ENCODE peak calls at places on chromosomes 13 and 19, in six cellular contexts. One of them, this sample, is unnamed.

GRCh38 chr13:41458187-41458938 is 1.0 kb downstream of the RGCC start:
- DNase-seq in cardiac fibroblast: no peak
- DNase-seq in activated gamma-delta T cell treated with Interleukin-2 at 50 U/mL for 16 hours: peak
- DNase-seq in C1 segment of cervical spinal cord: no peak
- DNase-seq in ELR: peak
- DNase-seq in right cardiac atrium: peak
- DNase-seq in this sample: no peak

GRCh38 chr19:8158411-8159074 is 9.2 kb upstream of the FBN3 start:
- DNase-seq in ELR: peak
- DNase-seq in right cardiac atrium: no peak
- DNase-seq in C1 segment of cervical spinal cord: no peak
- DNase-seq in cardiac fibroblast: peak
- DNase-seq in activated gamma-delta T cell treated with Interleukin-2 at 50 U/mL for 16 hours: peak
- DNase-seq in this sample: no peak

GRCh38 chr13:38103851-38104250 is 234.3 kb upstream of the TRPC4 start:
- DNase-seq in cardiac fibroblast: no peak
- DNase-seq in right cardiac atrium: peak
- DNase-seq in ELR: no peak
- DNase-seq in activated gamma-delta T cell treated with Interleukin-2 at 50 U/mL for 16 hours: no peak
- DNase-seq in C1 segment of cervical spinal cord: no peak
- DNase-seq in this sample: no peak

GRCh38 chr19:12527034-12527836 is 24.0 kb downstream of the ZNF564 start:
- DNase-seq in right cardiac atrium: no peak
- DNase-seq in activated gamma-delta T cell treated with Interleukin-2 at 50 U/mL for 16 hours: no peak
- DNase-seq in cardiac fibroblast: peak
- DNase-seq in C1 segment of cervical spinal cord: no peak
- DNase-seq in ELR: peak
- DNase-seq in this sample: no peak

GRCh38 chr19:1252818-1253513 is 4.6 kb downstream of the MIDN start:
- DNase-seq in activated gamma-delta T cell treated with Interleukin-2 at 50 U/mL for 16 hours: peak
- DNase-seq in C1 segment of cervical spinal cord: peak
- DNase-seq in right cardiac atrium: peak
- DNase-seq in ELR: peak
- DNase-seq in cardiac fibroblast: peak
- DNase-seq in this sample: no peak

GRCh38 chr19:2795827-2796658 is 10.7 kb downstream of the THOP1 start:
- DNase-seq in activated gamma-delta T cell treated with Interleukin-2 at 50 U/mL for 16 hours: no peak
- DNase-seq in right cardiac atrium: no peak
- DNase-seq in cardiac fibroblast: no peak
- DNase-seq in ELR: no peak
- DNase-seq in C1 segment of cervical spinal cord: no peak
- DNase-seq in this sample: no peak

GRCh38 chr13:48531416-48532145 is 1.3 kb downstream of the RCBTB2 start:
- DNase-seq in cardiac fibroblast: no peak
- DNase-seq in ELR: no peak
- DNase-seq in activated gamma-delta T cell treated with Interleukin-2 at 50 U/mL for 16 hours: peak
- DNase-seq in right cardiac atrium: no peak
- DNase-seq in C1 segment of cervical spinal cord: no peak
- DNase-seq in this sample: no peak

GRCh38 chr19:57888494-57889231 is at the start of gene ZNF814:
- DNase-seq in ELR: peak
- DNase-seq in activated gamma-delta T cell treated with Interleukin-2 at 50 U/mL for 16 hours: peak
- DNase-seq in cardiac fibroblast: peak
- DNase-seq in C1 segment of cervical spinal cord: peak
- DNase-seq in right cardiac atrium: peak
- DNase-seq in this sample: peak

GRCh38 chr19:58385313-58386165 is 1.5 kb upstream of the RPS5 start:
- DNase-seq in ELR: no peak
- DNase-seq in C1 segment of cervical spinal cord: no peak
- DNase-seq in right cardiac atrium: peak
- DNase-seq in activated gamma-delta T cell treated with Interleukin-2 at 50 U/mL for 16 hours: no peak
- DNase-seq in cardiac fibroblast: no peak
- DNase-seq in this sample: no peak

GRCh38 chr19:18373892-18374629 is 11.9 kb upstream of the GDF15 start:
- DNase-seq in right cardiac atrium: peak
- DNase-seq in ELR: peak
- DNase-seq in cardiac fibroblast: peak
- DNase-seq in activated gamma-delta T cell treated with Interleukin-2 at 50 U/mL for 16 hours: peak
- DNase-seq in C1 segment of cervical spinal cord: peak
- DNase-seq in this sample: no peak

GRCh38 chr13:51942189-51942588 is 69.1 kb downstream of the ATP7B start:
- DNase-seq in activated gamma-delta T cell treated with Interleukin-2 at 50 U/mL for 16 hours: no peak
- DNase-seq in right cardiac atrium: no peak
- DNase-seq in ELR: no peak
- DNase-seq in C1 segment of cervical spinal cord: no peak
- DNase-seq in cardiac fibroblast: no peak
- DNase-seq in this sample: no peak

GRCh38 chr13:106522112-106522511 is 13.3 kb downstream of the EFNB2 start:
- DNase-seq in cardiac fibroblast: no peak
- DNase-seq in activated gamma-delta T cell treated with Interleukin-2 at 50 U/mL for 16 hours: no peak
- DNase-seq in ELR: no peak
- DNase-seq in right cardiac atrium: no peak
- DNase-seq in C1 segment of cervical spinal cord: no peak
- DNase-seq in this sample: no peak

GRCh38 chr13:23960566-23961156 is 63.4 kb upstream of the C1QTNF9B start:
- DNase-seq in ELR: peak
- DNase-seq in activated gamma-delta T cell treated with Interleukin-2 at 50 U/mL for 16 hours: no peak
- DNase-seq in cardiac fibroblast: peak
- DNase-seq in C1 segment of cervical spinal cord: no peak
- DNase-seq in right cardiac atrium: no peak
- DNase-seq in this sample: no peak

GRCh38 chr13:44132710-44133109 is 240.9 kb upstream of the SERP2 start:
- DNase-seq in right cardiac atrium: peak
- DNase-seq in C1 segment of cervical spinal cord: no peak
- DNase-seq in ELR: peak
- DNase-seq in activated gamma-delta T cell treated with Interleukin-2 at 50 U/mL for 16 hours: no peak
- DNase-seq in cardiac fibroblast: peak
- DNase-seq in this sample: no peak

GRCh38 chr19:40717880-40718773 is 1.2 kb downstream of the ITPKC start:
- DNase-seq in cardiac fibroblast: peak
- DNase-seq in right cardiac atrium: peak
- DNase-seq in ELR: peak
- DNase-seq in activated gamma-delta T cell treated with Interleukin-2 at 50 U/mL for 16 hours: no peak
- DNase-seq in C1 segment of cervical spinal cord: no peak
- DNase-seq in this sample: no peak

GRCh38 chr19:6765738-6766356 is 1.4 kb downstream of the SH2D3A start:
- DNase-seq in right cardiac atrium: no peak
- DNase-seq in ELR: peak
- DNase-seq in cardiac fibroblast: no peak
- DNase-seq in activated gamma-delta T cell treated with Interleukin-2 at 50 U/mL for 16 hours: no peak
- DNase-seq in C1 segment of cervical spinal cord: no peak
- DNase-seq in this sample: no peak

GRCh38 chr19:12983561-12984142 is 11.6 kb upstream of the NFIX start:
- DNase-seq in ELR: peak
- DNase-seq in C1 segment of cervical spinal cord: no peak
- DNase-seq in right cardiac atrium: peak
- DNase-seq in cardiac fibroblast: peak
- DNase-seq in activated gamma-delta T cell treated with Interleukin-2 at 50 U/mL for 16 hours: peak
- DNase-seq in this sample: peak

GRCh38 chr19:20238025-20238623 is 71.1 kb downstream of the ZNF486 start:
- DNase-seq in ELR: peak
- DNase-seq in right cardiac atrium: peak
- DNase-seq in activated gamma-delta T cell treated with Interleukin-2 at 50 U/mL for 16 hours: peak
- DNase-seq in cardiac fibroblast: peak
- DNase-seq in C1 segment of cervical spinal cord: peak
- DNase-seq in this sample: peak

GRCh38 chr19:34347561-34348165 is 17.3 kb upstream of the GPI start:
- DNase-seq in cardiac fibroblast: no peak
- DNase-seq in activated gamma-delta T cell treated with Interleukin-2 at 50 U/mL for 16 hours: no peak
- DNase-seq in ELR: no peak
- DNase-seq in right cardiac atrium: no peak
- DNase-seq in C1 segment of cervical spinal cord: no peak
- DNase-seq in this sample: no peak

GRCh38 chr13:106274551-106275208 is 260.8 kb downstream of the EFNB2 start:
- DNase-seq in right cardiac atrium: no peak
- DNase-seq in C1 segment of cervical spinal cord: no peak
- DNase-seq in cardiac fibroblast: no peak
- DNase-seq in activated gamma-delta T cell treated with Interleukin-2 at 50 U/mL for 16 hours: no peak
- DNase-seq in ELR: no peak
- DNase-seq in this sample: no peak

GRCh38 chr13:112899618-112900600 is 69.1 kb upstream of the MCF2L start:
- DNase-seq in ELR: no peak
- DNase-seq in cardiac fibroblast: no peak
- DNase-seq in activated gamma-delta T cell treated with Interleukin-2 at 50 U/mL for 16 hours: peak
- DNase-seq in C1 segment of cervical spinal cord: no peak
- DNase-seq in right cardiac atrium: no peak
- DNase-seq in this sample: no peak

GRCh38 chr13:53343345-53343744 is 314.7 kb downstream of the OLFM4 start:
- DNase-seq in activated gamma-delta T cell treated with Interleukin-2 at 50 U/mL for 16 hours: no peak
- DNase-seq in right cardiac atrium: no peak
- DNase-seq in C1 segment of cervical spinal cord: no peak
- DNase-seq in cardiac fibroblast: no peak
- DNase-seq in ELR: no peak
- DNase-seq in this sample: no peak

This sample was measured in type B pancreatic cell.